ENCODE peak calls at places on chromosomes 4 and X, in seven cellular contexts. K is A549, A is H1, C is transverse colon, R is stomach, S is tibial nerve, B is suprapubic skin. X is an unnamed sample.

GRCh38 chrX:71998836-71999509 is 88.3 kb downstream of the NHSL2 start:
- DNase-seq in K (peak), A (no peak), C (no peak), R (peak), S (peak), B (no peak), X (no peak)

GRCh38 chrX:115029869-115030564 is 12.6 kb upstream of the IL13RA2 start:
- DNase-seq in K (no peak), A (no peak), C (no peak), R (no peak), S (no peak), B (no peak), X (no peak)

GRCh38 chrX:31154941-31155340 is 83.1 kb upstream of the FTHL17 start:
- DNase-seq in K (no peak), A (no peak), C (no peak), R (no peak), S (no peak), B (no peak), X (no peak)

GRCh38 chr4:175871774-175872405 is 59.8 kb upstream of the GPM6A start:
- DNase-seq in K (no peak), A (no peak), C (no peak), R (no peak), S (no peak), B (no peak), X (no peak)

GRCh38 chr4:3810796-3811485 is 44.8 kb downstream of the ADRA2C start:
- DNase-seq in K (no peak), A (no peak), C (no peak), R (no peak), S (no peak), B (no peak), X (no peak)

GRCh38 chrX:43743100-43743822 is 87.2 kb downstream of the MAOA start:
- DNase-seq in K (no peak), A (no peak), C (no peak), R (no peak), S (no peak), B (no peak), X (no peak)

GRCh38 chr4:153217440-153217839 is 13.2 kb downstream of the TRIM2 start:
- DNase-seq in K (no peak), A (no peak), C (no peak), R (no peak), S (no peak), B (no peak), X (no peak)

GRCh38 chrX:153238361-153238760 is 59.3 kb downstream of the MAGEA1 start:
- DNase-seq in K (no peak), A (no peak), C (no peak), R (no peak), S (no peak), B (no peak), X (no peak)

GRCh38 chr4:15197005-15197404 is 194.7 kb downstream of the CPEB2 start:
- DNase-seq in K (peak), A (no peak), C (no peak), R (no peak), S (no peak), B (no peak), X (no peak)

GRCh38 chr4:40301592-40301991 is 33.5 kb upstream of the CHRNA9 start:
- DNase-seq in K (no peak), A (no peak), C (peak), R (no peak), S (no peak), B (no peak), X (peak)

GRCh38 chr4:167052631-167053085 is 181.6 kb downstream of the SPOCK3 start:
- DNase-seq in K (no peak), A (no peak), C (no peak), R (no peak), S (no peak), B (no peak), X (no peak)

GRCh38 chr4:105014242-105015031 is 132.2 kb upstream of the TET2 start:
- DNase-seq in K (no peak), A (no peak), C (no peak), R (no peak), S (no peak), B (no peak), X (no peak)

GRCh38 chrX:53440101-53440500 is 5.9 kb upstream of the HSD17B10 start:
- DNase-seq in K (no peak), A (no peak), C (no peak), R (no peak), S (no peak), B (no peak), X (no peak)

GRCh38 chr4:159941076-159941475 is 838.2 kb downstream of the RAPGEF2 start:
- DNase-seq in K (no peak), A (no peak), C (no peak), R (no peak), S (no peak), B (no peak), X (no peak)

GRCh38 chr4:110183643-110184042 is 14.8 kb downstream of the ELOVL6 start:
- DNase-seq in K (no peak), A (no peak), C (no peak), R (no peak), S (no peak), B (no peak), X (no peak)

GRCh38 chr4:40206421-40206820 is 9.6 kb downstream of the RHOH start:
- DNase-seq in K (no peak), A (no peak), C (no peak), R (no peak), S (no peak), B (no peak), X (no peak)

GRCh38 chrX:78979789-78980464 is 34.7 kb downstream of the P2RY10 start:
- DNase-seq in K (no peak), A (no peak), C (no peak), R (no peak), S (no peak), B (no peak), X (no peak)

GRCh38 chr4:119627267-119628190 is 1.1 kb downstream of the PDE5A start:
- DNase-seq in K (peak), A (peak), C (peak), R (peak), S (peak), B (peak), X (peak)

GRCh38 chrX:31545726-31546125 is 473.9 kb upstream of the FTHL17 start:
- DNase-seq in K (no peak), A (no peak), C (no peak), R (no peak), S (no peak), B (no peak), X (no peak)

GRCh38 chr4:137648531-137648930 is 116.2 kb upstream of the PCDH18 start:
- DNase-seq in K (no peak), A (no peak), C (no peak), R (no peak), S (no peak), B (no peak), X (no peak)

GRCh38 chr4:156803056-156803455 is 168.5 kb downstream of the PDGFC start:
- DNase-seq in K (no peak), A (no peak), C (no peak), R (no peak), S (no peak), B (no peak), X (no peak)

GRCh38 chr4:108172231-108172779 is 3.6 kb upstream of the LEF1 start:
- DNase-seq in K (no peak), A (no peak), C (peak), R (no peak), S (no peak), B (no peak), X (no peak)
- TF ChIP-seq CTCF in K (no peak), A (no peak), C (no peak), R (no peak), S (peak), B (no peak), X (no peak)

DNA sequence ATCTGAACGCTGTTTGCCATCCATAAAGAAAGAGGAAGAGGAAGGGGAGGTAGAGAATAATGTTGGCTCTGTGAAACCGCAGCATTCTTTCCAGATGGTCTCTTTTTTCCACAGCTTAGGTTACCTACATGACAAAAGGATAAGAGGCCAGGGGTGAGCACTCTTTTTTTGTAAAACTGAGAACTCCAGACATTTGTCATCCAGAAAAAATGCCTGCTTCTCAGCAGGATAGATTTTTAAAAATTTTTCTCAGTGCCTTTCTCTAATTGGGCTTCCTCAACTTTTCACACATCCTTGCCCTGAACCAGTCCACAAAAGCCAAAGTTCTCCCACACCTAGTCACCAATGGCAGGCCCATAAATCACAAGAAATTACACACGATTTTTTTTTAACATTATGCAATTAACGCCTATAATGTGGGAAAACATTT is 158.1 kb upstream of the TENM3 start:
- DNase-seq in K (no peak), A (peak), C (no peak), R (no peak), S (no peak), B (no peak), X (no peak)
- H3K27ac ChIP-seq in K (no peak), A (peak), C (no peak), R (no peak), S (no peak), B (no peak), X (no peak)

GRCh38 chr4:336893-337142 is 796 bp upstream of the ZNF141 start:
- DNase-seq in K (no peak), A (no peak), C (no peak), R (no peak), S (no peak), B (no peak), X (peak)

GRCh38 chr4:337932-338758 is 531 bp downstream of the ZNF141 start:
- DNase-seq in K (peak), A (no peak), C (no peak), R (peak), S (peak), B (peak), X (no peak)

GRCh38 chr4:338759-339097 is 1.1 kb downstream of the ZNF141 start:
- DNase-seq in K (no peak), A (no peak), C (no peak), R (no peak), S (no peak), B (peak), X (no peak)

GRCh38 chr4:336099-336892 is 1.3 kb upstream of the ZNF141 start:
- DNase-seq in K (no peak), A (no peak), C (peak), R (no peak), S (peak), B (peak), X (peak)

DNA sequence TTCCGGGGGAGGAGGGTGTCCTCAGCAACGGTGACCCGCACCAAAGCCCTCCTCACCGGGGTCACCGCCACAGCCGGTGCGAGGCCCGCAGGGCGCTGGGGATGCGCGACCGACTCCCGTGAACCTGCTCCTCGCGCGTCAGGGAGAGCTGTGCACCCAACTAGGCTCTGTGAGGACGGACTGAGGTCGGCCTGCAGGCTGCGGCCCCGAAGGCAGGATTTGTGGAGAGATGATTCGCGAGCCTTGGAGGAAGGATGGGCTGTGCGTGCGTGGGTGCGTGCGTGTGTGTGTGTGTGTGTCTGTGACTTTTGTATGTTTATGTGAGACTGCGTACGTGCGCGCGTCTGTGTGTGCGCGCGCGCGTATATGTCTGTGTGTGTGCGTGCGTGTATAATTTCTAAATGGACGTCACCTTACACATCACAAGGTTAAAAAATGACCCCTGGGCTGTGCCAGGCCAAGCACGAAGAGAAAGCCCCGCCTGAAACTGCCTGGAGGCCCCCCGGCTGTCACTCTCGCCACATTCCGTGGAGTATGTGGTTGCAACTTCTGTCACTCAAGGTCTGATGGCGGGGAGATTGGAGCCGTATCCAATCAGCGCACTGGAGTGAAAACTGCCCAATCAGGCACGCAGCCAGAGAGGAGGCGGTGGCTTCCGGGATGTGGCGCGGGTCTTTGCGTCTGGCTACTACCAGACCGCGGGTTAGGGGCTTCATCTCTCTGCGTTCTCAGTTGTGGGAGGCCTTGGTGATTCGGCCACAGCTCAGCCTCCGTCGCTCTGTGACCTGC is at the start of gene ZNF141:
- DNase-seq in K (peak), A (peak), C (peak), R (peak), S (peak), B (peak), X (peak)
- TF ChIP-seq EP300 in K (no peak), A (no peak), C (no peak), R (peak), S (peak), B (no peak), X (peak)

GRCh38 chr4:27084685-27085356 is 224.2 kb downstream of the STIM2 start:
- DNase-seq in K (no peak), A (no peak), C (peak), R (peak), S (no peak), B (no peak), X (no peak)
- TF ChIP-seq CTCF in K (no peak), A (peak), C (no peak), R (no peak), S (no peak), B (no peak), X (no peak)